ENCODE peak calls at places on chromosomes 2 and 18, in five cellular contexts. T, R, F, B and O are unnamed samples.

GRCh38 chr2:15989559-15989958 is 49.2 kb downstream of the MYCN start:
- DNase-seq in F (no peak), B (no peak), T (no peak), R (no peak), O (no peak)

GRCh38 chr2:75481041-75481836 is 79.5 kb downstream of the EVA1A start:
- DNase-seq in B (peak; percentile 2), F (peak; percentile 51), R (peak; percentile 24), T (peak; percentile 55), O (no peak)

GRCh38 chr2:220533485-220533884 is 906.1 kb downstream of the SLC4A3 start:
- DNase-seq in R (peak; percentile 61), B (no peak), T (peak; percentile 70), F (peak; percentile 76), O (no peak)

GRCh38 chr18:9147440-9148238 is 11.1 kb downstream of the ANKRD12 start:
- DNase-seq in R (peak; percentile 65), B (peak; percentile 80), F (peak; percentile 53), T (peak; percentile 87), O (peak; percentile 39)

GRCh38 chr2:174959787-174960186 is 45.4 kb downstream of the CHN1 start:
- DNase-seq in F (no peak), R (no peak), T (peak; percentile 8), B (no peak), O (peak; percentile 45)

GRCh38 chr2:1586946-1587840 is 157.1 kb downstream of the PXDN start:
- DNase-seq in T (no peak), R (peak; percentile 67), F (peak; percentile 71), B (no peak), O (no peak)

GRCh38 chr2:166057363-166058169 is 70.3 kb downstream of the SCN1A start:
- DNase-seq in T (peak; percentile 58), F (no peak), R (peak; percentile 56), B (peak; percentile 17), O (no peak)

GRCh38 chr2:75632091-75632704 is 14.4 kb upstream of the MRPL19 start:
- DNase-seq in F (no peak), T (peak; percentile 79), B (no peak), R (peak; percentile 63), O (no peak)

GRCh38 chr2:70482401-70482800 is 71.2 kb downstream of the TGFA start:
- DNase-seq in T (peak; percentile 36), R (peak; percentile 6), F (no peak), B (no peak), O (no peak)

GRCh38 chr2:46074501-46074900 is 222.7 kb upstream of the EPAS1 start:
- DNase-seq in F (no peak), R (no peak), B (no peak), T (no peak), O (no peak)

GRCh38 chr2:240930631-240931318 is 24.6 kb downstream of the CROCC2 start:
- DNase-seq in R (no peak), B (no peak), T (no peak), F (peak; percentile 42), O (peak; percentile 4)

GRCh38 chr2:237482485-237482884 is 4.6 kb upstream of the MLPH start:
- DNase-seq in R (no peak), T (peak; percentile 75), B (no peak), F (no peak), O (peak; percentile 92)

GRCh38 chr2:219245899-219246230 is 586 bp downstream of the STK16 start:
- DNase-seq in T (peak; percentile 49), R (no peak), F (no peak), B (no peak), O (no peak)

GRCh38 chr18:34929336-34929780 is 111.9 kb upstream of the MAPRE2 start:
- DNase-seq in B (no peak), R (peak; percentile 85), F (no peak), T (peak; percentile 66), O (no peak)

GRCh38 chr18:51196116-51196810 is 1.2 kb downstream of the MEX3C start:
- DNase-seq in T (peak; percentile 69), B (peak; percentile 31), F (peak; percentile 60), R (peak; percentile 20), O (peak; percentile 49)

GRCh38 chr2:209389124-209389523 is 34.7 kb upstream of the MAP2 start:
- DNase-seq in F (no peak), R (no peak), B (no peak), T (no peak), O (no peak)

GRCh38 chr2:241775223-241776177 is 1.1 kb upstream of the GAL3ST2 start:
- DNase-seq in R (no peak), B (no peak), T (peak; percentile 17), F (peak; percentile 39), O (peak; percentile 16)

DNA sequence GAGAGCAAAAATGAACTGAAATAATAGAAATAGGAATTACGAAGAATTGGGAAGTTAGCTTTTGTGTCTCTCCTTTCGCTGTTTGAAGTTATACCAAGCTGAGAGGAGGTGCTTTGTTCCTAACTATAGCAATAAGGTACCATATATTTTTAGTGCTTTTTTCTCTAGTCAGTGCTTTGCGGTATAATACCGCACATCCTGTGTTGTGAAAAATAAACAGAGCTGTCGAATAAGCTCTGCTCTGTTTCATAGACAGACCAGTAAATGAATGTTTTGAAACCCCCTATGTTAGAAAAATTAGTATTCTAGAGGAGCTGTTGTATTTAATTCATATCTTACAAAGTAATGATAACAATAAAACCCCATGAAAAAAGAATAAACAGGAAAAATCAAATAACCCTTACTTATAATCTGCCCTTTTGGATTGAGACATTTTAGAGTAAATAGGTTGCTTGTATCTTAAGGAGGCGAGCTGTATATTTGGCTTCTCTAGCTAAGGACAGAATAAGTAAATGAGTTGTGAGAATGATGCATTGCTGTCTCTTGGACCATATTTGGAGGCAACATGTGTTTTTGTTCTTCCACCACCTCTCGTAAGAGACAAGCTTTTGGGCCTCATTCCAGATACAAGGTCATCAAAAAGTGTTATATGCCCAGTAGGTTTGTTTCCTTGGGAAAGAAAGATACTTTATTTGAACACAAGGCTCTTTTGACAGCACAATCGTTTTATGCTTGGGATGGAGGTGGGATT is 130.9 kb downstream of the MAP4K4 start:
- DNase-seq in R (peak; percentile 54), T (peak; percentile 68), B (peak; percentile 15), F (no peak), O (no peak)
- H3K36me3 ChIP-seq in R (peaks cover 11% of the 10 kb centered on the region), T (peaks cover 29% of the 10 kb centered on the region), B (peaks cover 89% of the 10 kb centered on the region), F (peaks cover 85% of the 10 kb centered on the region), O (no peaks in the 10 kb centered on the region)

GRCh38 chr18:49170925-49171509 is 220.3 kb upstream of the SMAD7 start:
- DNase-seq in B (no peak), T (no peak), F (no peak), R (no peak), O (no peak)

GRCh38 chr18:49168970-49169619 is 218.3 kb upstream of the SMAD7 start:
- DNase-seq in T (no peak), R (no peak), F (no peak), B (peak; percentile 51), O (no peak)

GRCh38 chr18:49168281-49168680 is 217.5 kb upstream of the SMAD7 start:
- DNase-seq in T (no peak), B (no peak), R (no peak), F (no peak), O (peak; percentile 19)

GRCh38 chr18:49172246-49172645 is 221.5 kb upstream of the SMAD7 start:
- DNase-seq in T (peak; percentile 14), F (no peak), B (no peak), R (no peak), O (no peak)

DNA sequence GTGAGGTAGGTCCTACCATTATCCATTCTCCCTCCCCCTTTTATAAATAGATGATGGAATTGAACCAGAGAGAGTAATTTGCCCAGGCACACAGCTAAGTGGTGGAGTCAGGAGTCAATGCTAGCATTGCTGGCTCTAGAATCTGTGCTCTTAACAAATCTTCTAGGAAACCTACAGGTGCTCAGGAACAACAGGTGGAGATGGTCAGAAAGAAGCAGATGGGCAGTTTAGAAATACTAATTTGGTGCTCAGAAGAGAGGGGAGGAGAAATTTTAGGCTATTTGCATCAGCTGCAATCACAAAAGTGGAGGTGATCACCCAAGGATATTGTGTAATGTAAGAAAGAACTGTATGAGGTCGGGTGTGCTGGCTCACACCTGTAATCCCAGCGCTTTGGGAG is 219.4 kb upstream of the SMAD7 start:
- DNase-seq in R (no peak), F (no peak), T (no peak), B (peak; percentile 9), O (no peak)
- H3K4me1 ChIP-seq in R (peaks cover 4% of the 10 kb centered on the region), F (no peaks in the 10 kb centered on the region), T (peaks cover 18% of the 10 kb centered on the region), B (peaks cover 58% of the 10 kb centered on the region), O (peaks cover 15% of the 10 kb centered on the region)

GRCh38 chr2:201406077-201406662 is 45.1 kb downstream of the TRAK2 start:
- DNase-seq in F (no peak), B (no peak), R (peak; percentile 71), T (peak; percentile 89), O (no peak)

GRCh38 chr2:201403904-201404303 is 46.8 kb upstream of the FLACC1 start:
- DNase-seq in T (peak; percentile 19), F (no peak), B (no peak), R (peak; percentile 87), O (no peak)

GRCh38 chr2:201402651-201403573 is 45.8 kb upstream of the FLACC1 start:
- DNase-seq in F (no peak), R (peak; percentile 82), B (no peak), T (peak; percentile 35), O (no peak)

GRCh38 chr2:201407265-201407664 is 44.0 kb downstream of the TRAK2 start:
- DNase-seq in T (no peak), F (no peak), R (no peak), B (no peak), O (no peak)

DNA sequence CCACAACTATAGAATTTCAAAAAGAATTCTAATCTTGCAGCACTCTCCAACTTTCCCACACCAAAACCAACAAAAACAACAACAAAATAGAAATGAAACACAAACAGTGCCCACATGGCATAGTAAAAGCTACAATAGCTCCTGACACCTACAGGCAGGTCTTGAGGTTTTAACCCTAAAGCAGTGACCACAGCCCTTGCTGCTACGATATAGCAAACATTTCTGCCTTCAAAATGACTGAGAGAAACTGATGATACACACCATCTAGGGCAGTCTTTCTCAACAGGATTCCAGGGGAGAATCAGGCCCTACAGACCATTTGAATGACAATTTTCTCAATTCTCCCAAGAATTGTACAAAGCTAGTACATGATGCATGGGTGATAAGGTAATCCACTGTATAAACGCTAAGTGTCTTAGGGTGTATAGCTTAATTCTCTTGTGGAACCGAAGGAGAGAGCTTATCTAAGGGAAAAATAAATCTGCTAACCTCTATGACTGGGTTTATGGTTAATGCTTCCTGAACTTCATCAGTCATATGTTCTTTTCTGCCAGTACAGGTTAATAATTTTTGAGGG is 46.5 kb downstream of the TRAK2 start:
- DNase-seq in F (no peak), B (no peak), R (no peak), T (no peak), O (no peak)
- H3K4me3 ChIP-seq in F (no peak overlapping the region), B (no peak overlapping the region), R (no peak overlapping the region), T (no peak overlapping the region), O (no peak overlapping the region)

GRCh38 chr2:127515383-127515915 is 10.8 kb downstream of the IWS1 start:
- DNase-seq in B (no peak), T (peak; percentile 57), R (peak; percentile 74), F (no peak), O (peak; percentile 47)

GRCh38 chr2:127512362-127512761 is 13.9 kb downstream of the IWS1 start:
- DNase-seq in F (no peak), R (no peak), T (no peak), B (no peak), O (no peak)

GRCh38 chr2:127514076-127514475 is 12.2 kb downstream of the IWS1 start:
- DNase-seq in R (no peak), F (no peak), T (no peak), B (no peak), O (no peak)

GRCh38 chr2:127516031-127516430 is 10.3 kb downstream of the IWS1 start:
- DNase-seq in T (peak; percentile 99), B (no peak), F (no peak), R (peak; percentile 98), O (peak; percentile 63)

DNA sequence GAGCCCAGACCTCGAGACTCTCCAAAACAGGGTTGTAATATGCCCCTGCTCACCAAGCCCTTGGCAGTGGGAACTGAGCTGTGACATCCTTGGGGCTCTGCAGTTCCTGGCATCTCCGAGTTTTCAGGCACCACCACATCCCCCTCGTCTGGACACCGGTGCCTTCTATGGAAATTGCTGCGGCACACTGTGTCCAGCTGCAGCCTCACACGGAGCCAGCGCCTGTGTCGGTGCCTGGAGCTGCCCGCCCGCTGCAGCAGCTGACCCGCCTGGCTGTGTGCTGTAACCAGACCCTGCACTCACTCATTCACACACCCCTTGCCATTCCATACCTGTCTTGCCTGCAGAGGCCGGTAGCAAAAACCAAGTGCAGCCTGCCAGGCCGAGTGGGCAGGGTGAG is 11.8 kb downstream of the IWS1 start:
- DNase-seq in R (no peak), F (no peak), T (no peak), B (no peak), O (no peak)
- H3K36me3 ChIP-seq in R (peaks cover 7% of the 10 kb centered on the region), F (peaks cover 93% of the 10 kb centered on the region), T (peaks cover 19% of the 10 kb centered on the region), B (peaks cover 98% of the 10 kb centered on the region), O (no peaks in the 10 kb centered on the region)